ENCODE peak calls at places on chromosomes 12 and 14, in five cellular contexts. One of them, this sample, is unnamed.

GRCh38 chr14:97713023-97713422 is 915.8 kb downstream of the VRK1 start:
- DNase-seq in Peyer's patch: no peak
- DNase-seq in AG09309: no peak
- DNase-seq in pancreas: no peak
- DNase-seq in mucosa of descending colon: no peak
- DNase-seq in this sample: no peak

GRCh38 chr12:62772556-62772955 is 162.4 kb downstream of the PPM1H start:
- DNase-seq in Peyer's patch: no peak
- DNase-seq in AG09309: no peak
- DNase-seq in pancreas: no peak
- DNase-seq in mucosa of descending colon: no peak
- DNase-seq in this sample: no peak

GRCh38 chr14:38286481-38286880 is 30.6 kb upstream of the CLEC14A start:
- DNase-seq in Peyer's patch: no peak
- DNase-seq in AG09309: no peak
- DNase-seq in pancreas: no peak
- DNase-seq in mucosa of descending colon: no peak
- DNase-seq in this sample: no peak

GRCh38 chr14:101358726-101359125 is 202.6 kb upstream of the DIO3 start:
- DNase-seq in Peyer's patch: no peak
- DNase-seq in AG09309: no peak
- DNase-seq in pancreas: no peak
- DNase-seq in mucosa of descending colon: no peak
- DNase-seq in this sample: no peak

GRCh38 chr14:70052990-70053389 is 135.8 kb downstream of the SLC8A3 start:
- DNase-seq in Peyer's patch: no peak
- DNase-seq in AG09309: no peak
- DNase-seq in pancreas: no peak
- DNase-seq in mucosa of descending colon: peak; percentile 53
- DNase-seq in this sample: peak; percentile 61

GRCh38 chr12:65948320-65949008 is 124.2 kb downstream of the HMGA2 start:
- DNase-seq in Peyer's patch: no peak
- DNase-seq in AG09309: peak; percentile 87
- DNase-seq in pancreas: peak; percentile 63
- DNase-seq in mucosa of descending colon: peak; percentile 27
- DNase-seq in this sample: no peak

GRCh38 chr12:29709641-29710040 is 74.1 kb downstream of the TMTC1 start:
- DNase-seq in Peyer's patch: no peak
- DNase-seq in AG09309: no peak
- DNase-seq in pancreas: no peak
- DNase-seq in mucosa of descending colon: no peak
- DNase-seq in this sample: no peak

GRCh38 chr12:122116707-122117535 is 38.4 kb downstream of the MLXIP start:
- DNase-seq in Peyer's patch: peak; percentile 74
- DNase-seq in AG09309: no peak
- DNase-seq in pancreas: no peak
- DNase-seq in mucosa of descending colon: peak; percentile 68
- DNase-seq in this sample: no peak

GRCh38 chr12:114895822-114896221 is 211.8 kb upstream of the TBX3 start:
- DNase-seq in Peyer's patch: no peak
- DNase-seq in AG09309: no peak
- DNase-seq in pancreas: no peak
- DNase-seq in mucosa of descending colon: no peak
- DNase-seq in this sample: no peak

GRCh38 chr12:89200217-89200616 is 152.1 kb downstream of the DUSP6 start:
- DNase-seq in Peyer's patch: no peak
- DNase-seq in AG09309: no peak
- DNase-seq in pancreas: no peak
- DNase-seq in mucosa of descending colon: no peak
- DNase-seq in this sample: no peak

GRCh38 chr12:42474391-42474790 is 115.2 kb downstream of the PRICKLE1 start:
- DNase-seq in Peyer's patch: no peak
- DNase-seq in AG09309: no peak
- DNase-seq in pancreas: no peak
- DNase-seq in mucosa of descending colon: no peak
- DNase-seq in this sample: no peak

GRCh38 chr12:131085125-131085815 is 131.6 kb downstream of the ADGRD1 start:
- DNase-seq in Peyer's patch: peak; percentile 36
- DNase-seq in AG09309: no peak
- DNase-seq in pancreas: no peak
- DNase-seq in mucosa of descending colon: no peak
- DNase-seq in this sample: no peak

GRCh38 chr14:66288511-66288910 is 197.7 kb upstream of the CCDC196 start:
- DNase-seq in Peyer's patch: no peak
- DNase-seq in AG09309: no peak
- DNase-seq in pancreas: no peak
- DNase-seq in mucosa of descending colon: no peak
- DNase-seq in this sample: no peak

GRCh38 chr14:97707603-97708002 is 910.4 kb downstream of the VRK1 start:
- DNase-seq in Peyer's patch: no peak
- DNase-seq in AG09309: no peak
- DNase-seq in pancreas: no peak
- DNase-seq in mucosa of descending colon: no peak
- DNase-seq in this sample: no peak

GRCh38 chr12:86634706-86635410 is 378.7 kb upstream of the MGAT4C start:
- DNase-seq in Peyer's patch: no peak
- DNase-seq in AG09309: no peak
- DNase-seq in pancreas: no peak
- DNase-seq in mucosa of descending colon: no peak
- DNase-seq in this sample: no peak

GRCh38 chr14:64439141-64439540 is 26.2 kb upstream of the AKAP5 start:
- DNase-seq in Peyer's patch: no peak
- DNase-seq in AG09309: no peak
- DNase-seq in pancreas: no peak
- DNase-seq in mucosa of descending colon: no peak
- DNase-seq in this sample: no peak

GRCh38 chr12:56723889-56724659 is 1.0 kb downstream of the NACA start:
- DNase-seq in Peyer's patch: no peak
- DNase-seq in AG09309: peak; percentile 55
- DNase-seq in pancreas: peak; percentile 29
- DNase-seq in mucosa of descending colon: peak; percentile 70
- DNase-seq in this sample: no peak

DNA sequence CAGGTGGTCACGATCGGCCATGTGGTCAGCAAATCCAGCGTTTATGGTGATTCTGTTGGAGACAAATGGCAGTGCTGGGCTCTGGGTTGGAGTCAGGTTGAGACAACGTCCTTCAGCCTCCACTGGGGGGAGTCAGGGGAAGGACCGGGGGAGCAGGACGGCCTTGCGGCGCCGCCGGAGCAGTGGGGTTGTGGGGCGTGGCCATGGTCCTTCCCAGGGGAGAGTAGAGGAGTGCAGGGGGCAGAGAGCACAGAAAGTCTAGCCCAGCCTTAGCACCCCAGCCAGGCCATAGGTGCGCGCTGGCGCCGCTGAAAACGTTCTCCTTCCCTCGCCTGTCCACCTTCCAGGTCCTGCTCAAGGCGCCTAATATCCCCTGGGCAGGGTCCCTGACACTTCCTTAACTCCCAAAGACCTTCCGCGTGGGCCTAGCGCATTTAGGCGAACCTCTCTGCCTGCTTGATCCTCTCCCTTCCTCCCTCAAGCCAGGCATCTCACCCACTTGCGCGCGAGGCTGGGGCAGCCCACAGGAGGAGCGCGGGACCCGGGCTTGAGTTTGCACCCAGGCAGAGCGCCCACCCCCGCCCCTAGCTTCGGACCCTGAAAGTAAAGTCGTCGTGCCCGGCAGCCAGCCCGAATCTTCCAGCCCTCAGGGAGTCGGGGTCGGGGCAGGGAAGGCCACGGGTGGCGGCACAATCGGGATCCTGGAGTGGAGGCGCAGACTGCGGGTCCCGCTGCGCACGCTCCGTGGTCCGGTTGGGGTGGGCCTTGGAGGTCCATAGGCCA is 3.1 kb upstream of the KIF26A start:
- DNase-seq in Peyer's patch: peak; percentile 44
- DNase-seq in AG09309: no peak
- DNase-seq in pancreas: peak; percentile 40
- DNase-seq in mucosa of descending colon: no peak
- DNase-seq in this sample: peak; percentile 55
- TF ChIP-seq CTCF in Peyer's patch: no peak
- TF ChIP-seq CTCF in AG09309: peak; percentile 10
- TF ChIP-seq CTCF in pancreas: no peak
- TF ChIP-seq CTCF in mucosa of descending colon: no peak
- TF ChIP-seq CTCF in this sample: peak; percentile 51

DNA sequence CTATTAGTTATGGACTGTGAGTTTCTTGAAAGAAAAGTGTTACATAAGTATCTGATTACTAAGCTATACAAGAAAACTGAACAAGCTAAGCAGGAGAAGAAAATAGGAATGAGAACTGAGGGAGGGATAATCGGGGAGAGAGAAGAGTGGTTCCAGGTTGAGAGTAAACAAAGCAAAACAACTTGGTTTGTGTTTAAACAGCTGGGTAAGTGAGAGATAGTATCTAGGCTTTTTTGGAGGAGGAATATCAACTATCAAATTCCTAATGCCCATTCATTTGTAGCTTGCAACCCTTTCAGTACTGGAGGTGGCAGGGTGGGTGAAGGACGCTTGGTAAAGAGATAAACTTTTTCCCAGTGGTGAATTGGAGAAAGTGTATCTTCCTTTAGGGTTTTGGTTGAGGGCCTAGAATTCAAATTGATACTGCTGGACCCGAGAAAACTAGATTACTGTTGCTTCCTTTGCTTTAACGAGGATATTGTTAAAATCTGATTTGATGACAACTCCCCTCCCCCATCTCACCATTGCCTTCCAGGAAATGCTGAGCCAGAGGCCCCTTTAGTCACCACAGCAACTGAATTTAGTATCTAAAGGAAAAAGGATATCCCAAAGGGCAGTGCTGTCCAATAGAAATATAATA is 2.0 kb upstream of the SLC2A3 start:
- DNase-seq in Peyer's patch: no peak
- DNase-seq in AG09309: no peak
- DNase-seq in pancreas: no peak
- DNase-seq in mucosa of descending colon: no peak
- DNase-seq in this sample: no peak
- TF ChIP-seq CTCF in Peyer's patch: peak; percentile 7
- TF ChIP-seq CTCF in AG09309: peak; percentile 20
- TF ChIP-seq CTCF in pancreas: no peak
- TF ChIP-seq CTCF in mucosa of descending colon: no peak
- TF ChIP-seq CTCF in this sample: peak; percentile 50

GRCh38 chr12:45775964-45776363 is 46.5 kb downstream of the ARID2 start:
- DNase-seq in Peyer's patch: no peak
- DNase-seq in AG09309: no peak
- DNase-seq in pancreas: no peak
- DNase-seq in mucosa of descending colon: no peak
- DNase-seq in this sample: no peak

GRCh38 chr12:45774508-45775162 is 45.1 kb downstream of the ARID2 start:
- DNase-seq in Peyer's patch: no peak
- DNase-seq in AG09309: no peak
- DNase-seq in pancreas: no peak
- DNase-seq in mucosa of descending colon: no peak
- DNase-seq in this sample: no peak

GRCh38 chr12:45781080-45781479 is 51.6 kb downstream of the ARID2 start:
- DNase-seq in Peyer's patch: no peak
- DNase-seq in AG09309: no peak
- DNase-seq in pancreas: no peak
- DNase-seq in mucosa of descending colon: no peak
- DNase-seq in this sample: no peak

GRCh38 chr12:45775465-45775864 is 46.0 kb downstream of the ARID2 start:
- DNase-seq in Peyer's patch: no peak
- DNase-seq in AG09309: no peak
- DNase-seq in pancreas: no peak
- DNase-seq in mucosa of descending colon: no peak
- DNase-seq in this sample: no peak

GRCh38 chr12:45779936-45780335 is 50.4 kb downstream of the ARID2 start:
- DNase-seq in Peyer's patch: no peak
- DNase-seq in AG09309: no peak
- DNase-seq in pancreas: no peak
- DNase-seq in mucosa of descending colon: no peak
- DNase-seq in this sample: no peak
- TF ChIP-seq CTCF in Peyer's patch: no peak
- TF ChIP-seq CTCF in AG09309: no peak
- TF ChIP-seq CTCF in pancreas: no peak
- TF ChIP-seq CTCF in mucosa of descending colon: no peak
- TF ChIP-seq CTCF in this sample: no peak

DNA sequence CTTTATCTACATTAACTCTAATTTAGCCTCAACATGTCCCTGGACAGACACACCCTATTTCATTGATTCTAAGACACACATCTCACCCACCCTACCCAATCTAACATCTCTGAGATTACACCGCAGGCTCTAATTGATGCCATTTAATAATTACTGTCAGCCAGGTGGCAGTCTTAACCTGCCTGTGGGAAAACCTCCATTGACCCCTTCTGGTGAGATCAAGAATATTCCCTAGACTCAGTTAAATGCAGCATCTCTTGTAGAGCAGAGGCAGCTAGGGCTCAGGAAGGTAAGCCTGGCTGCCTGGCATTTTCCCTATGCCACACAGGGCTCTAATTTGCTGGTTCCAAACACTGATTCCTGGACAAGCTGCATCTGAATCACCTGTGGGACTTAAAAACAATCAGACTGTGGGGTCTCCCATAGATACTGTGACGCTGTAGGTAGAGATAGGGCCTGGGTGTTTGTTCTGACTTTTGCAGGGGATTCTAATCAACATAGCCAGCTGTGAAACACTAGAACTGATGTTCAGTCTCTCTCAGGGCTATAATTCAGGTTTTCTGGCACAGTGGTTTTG is 14.3 kb downstream of the MCRS1 start:
- DNase-seq in Peyer's patch: no peak
- DNase-seq in AG09309: no peak
- DNase-seq in pancreas: no peak
- DNase-seq in mucosa of descending colon: no peak
- DNase-seq in this sample: no peak
- TF ChIP-seq CTCF in Peyer's patch: peak; percentile 69
- TF ChIP-seq CTCF in AG09309: peak; percentile 31
- TF ChIP-seq CTCF in pancreas: peak; percentile 18
- TF ChIP-seq CTCF in mucosa of descending colon: no peak
- TF ChIP-seq CTCF in this sample: peak; percentile 52

This sample was measured in neural crest cell.